ENCODE peak calls at places on chromosomes 4 and X, in eight cellular contexts. One of them, this sample, is unnamed.

GRCh38 chr4:184441461-184442392 is 32.6 kb downstream of the IRF2 start:
- DNase-seq in progenitor cell of endocrine pancreas: no peak
- DNase-seq in stimulated activated CD8-positive, alpha-beta memory T cell treated with anti-CD3 and anti-CD28 coated beads, Interleukin-15, amount 100 ng/mL, for 24 hours: no peak
- DNase-seq in ovary: peak; percentile 45
- DNase-seq in NCI-H1417: no peak
- DNase-seq in uterus: no peak
- DNase-seq in NCI-H1105: no peak
- DNase-seq in naive B cell: no peak
- DNase-seq in this sample: no peak

GRCh38 chrX:45767021-45767491 is 566.4 kb upstream of the DIPK2B start:
- DNase-seq in progenitor cell of endocrine pancreas: no peak
- DNase-seq in ovary: no peak
- DNase-seq in uterus: no peak
- DNase-seq in naive B cell: no peak
- DNase-seq in NCI-H1417: no peak
- DNase-seq in stimulated activated CD8-positive, alpha-beta memory T cell treated with anti-CD3 and anti-CD28 coated beads, Interleukin-15, amount 100 ng/mL, for 24 hours: no peak
- DNase-seq in NCI-H1105: no peak
- DNase-seq in this sample: peak; percentile 21

GRCh38 chr4:1041147-1041935 is 29.9 kb downstream of the FGFRL1 start:
- DNase-seq in naive B cell: no peak
- DNase-seq in progenitor cell of endocrine pancreas: no peak
- DNase-seq in ovary: no peak
- DNase-seq in stimulated activated CD8-positive, alpha-beta memory T cell treated with anti-CD3 and anti-CD28 coated beads, Interleukin-15, amount 100 ng/mL, for 24 hours: no peak
- DNase-seq in uterus: no peak
- DNase-seq in NCI-H1105: no peak
- DNase-seq in NCI-H1417: no peak
- DNase-seq in this sample: no peak

GRCh38 chrX:102832661-102833060 is 104.4 kb upstream of the RAB40AL start:
- DNase-seq in progenitor cell of endocrine pancreas: no peak
- DNase-seq in naive B cell: no peak
- DNase-seq in NCI-H1417: no peak
- DNase-seq in uterus: no peak
- DNase-seq in NCI-H1105: no peak
- DNase-seq in ovary: no peak
- DNase-seq in stimulated activated CD8-positive, alpha-beta memory T cell treated with anti-CD3 and anti-CD28 coated beads, Interleukin-15, amount 100 ng/mL, for 24 hours: no peak
- DNase-seq in this sample: no peak

GRCh38 chrX:9072281-9072680 is 38.4 kb upstream of the FAM9B start:
- DNase-seq in NCI-H1417: no peak
- DNase-seq in ovary: no peak
- DNase-seq in naive B cell: no peak
- DNase-seq in NCI-H1105: no peak
- DNase-seq in stimulated activated CD8-positive, alpha-beta memory T cell treated with anti-CD3 and anti-CD28 coated beads, Interleukin-15, amount 100 ng/mL, for 24 hours: no peak
- DNase-seq in progenitor cell of endocrine pancreas: no peak
- DNase-seq in uterus: peak; percentile 55
- DNase-seq in this sample: no peak

GRCh38 chr4:151676301-151676700 is 84.5 kb downstream of the GATB start:
- DNase-seq in stimulated activated CD8-positive, alpha-beta memory T cell treated with anti-CD3 and anti-CD28 coated beads, Interleukin-15, amount 100 ng/mL, for 24 hours: no peak
- DNase-seq in NCI-H1105: no peak
- DNase-seq in NCI-H1417: peak; percentile 4
- DNase-seq in naive B cell: no peak
- DNase-seq in progenitor cell of endocrine pancreas: no peak
- DNase-seq in uterus: no peak
- DNase-seq in ovary: no peak
- DNase-seq in this sample: no peak

GRCh38 chr4:79578613-79579012 is 170.6 kb upstream of the GK2 start:
- DNase-seq in ovary: no peak
- DNase-seq in NCI-H1105: no peak
- DNase-seq in progenitor cell of endocrine pancreas: no peak
- DNase-seq in naive B cell: no peak
- DNase-seq in uterus: no peak
- DNase-seq in stimulated activated CD8-positive, alpha-beta memory T cell treated with anti-CD3 and anti-CD28 coated beads, Interleukin-15, amount 100 ng/mL, for 24 hours: no peak
- DNase-seq in NCI-H1417: no peak
- DNase-seq in this sample: no peak

GRCh38 chr4:172393220-172393619 is 580.0 kb downstream of the GALNTL6 start:
- DNase-seq in NCI-H1105: peak; percentile 4
- DNase-seq in NCI-H1417: no peak
- DNase-seq in progenitor cell of endocrine pancreas: no peak
- DNase-seq in naive B cell: no peak
- DNase-seq in uterus: no peak
- DNase-seq in stimulated activated CD8-positive, alpha-beta memory T cell treated with anti-CD3 and anti-CD28 coated beads, Interleukin-15, amount 100 ng/mL, for 24 hours: no peak
- DNase-seq in ovary: no peak
- DNase-seq in this sample: no peak

GRCh38 chr4:169975131-169975836 is 50.9 kb downstream of the MFAP3L start:
- DNase-seq in stimulated activated CD8-positive, alpha-beta memory T cell treated with anti-CD3 and anti-CD28 coated beads, Interleukin-15, amount 100 ng/mL, for 24 hours: no peak
- DNase-seq in NCI-H1417: no peak
- DNase-seq in uterus: no peak
- DNase-seq in NCI-H1105: no peak
- DNase-seq in progenitor cell of endocrine pancreas: no peak
- DNase-seq in naive B cell: no peak
- DNase-seq in ovary: no peak
- DNase-seq in this sample: no peak

GRCh38 chr4:55947912-55948725 is 626 bp upstream of the CEP135 start:
- DNase-seq in naive B cell: peak; percentile 70
- DNase-seq in progenitor cell of endocrine pancreas: no peak
- DNase-seq in NCI-H1105: no peak
- DNase-seq in stimulated activated CD8-positive, alpha-beta memory T cell treated with anti-CD3 and anti-CD28 coated beads, Interleukin-15, amount 100 ng/mL, for 24 hours: no peak
- DNase-seq in NCI-H1417: no peak
- DNase-seq in ovary: no peak
- DNase-seq in uterus: no peak
- DNase-seq in this sample: peak; percentile 55

GRCh38 chr4:52641853-52642563 is 17.1 kb downstream of the USP46 start:
- DNase-seq in NCI-H1417: no peak
- DNase-seq in progenitor cell of endocrine pancreas: no peak
- DNase-seq in NCI-H1105: no peak
- DNase-seq in ovary: no peak
- DNase-seq in uterus: no peak
- DNase-seq in naive B cell: no peak
- DNase-seq in stimulated activated CD8-positive, alpha-beta memory T cell treated with anti-CD3 and anti-CD28 coated beads, Interleukin-15, amount 100 ng/mL, for 24 hours: no peak
- DNase-seq in this sample: peak; percentile 52

GRCh38 chr4:26860922-26861433 is 337 bp downstream of the STIM2 start:
- DNase-seq in progenitor cell of endocrine pancreas: peak; percentile 51
- DNase-seq in uterus: peak; percentile 45
- DNase-seq in NCI-H1417: peak; percentile 76
- DNase-seq in ovary: peak; percentile 77
- DNase-seq in NCI-H1105: no peak
- DNase-seq in naive B cell: peak; percentile 60
- DNase-seq in stimulated activated CD8-positive, alpha-beta memory T cell treated with anti-CD3 and anti-CD28 coated beads, Interleukin-15, amount 100 ng/mL, for 24 hours: peak; percentile 30
- DNase-seq in this sample: peak; percentile 43

GRCh38 chr4:76601791-76602190 is 166.8 kb downstream of the SHROOM3 start:
- DNase-seq in stimulated activated CD8-positive, alpha-beta memory T cell treated with anti-CD3 and anti-CD28 coated beads, Interleukin-15, amount 100 ng/mL, for 24 hours: no peak
- DNase-seq in NCI-H1105: no peak
- DNase-seq in ovary: no peak
- DNase-seq in naive B cell: no peak
- DNase-seq in progenitor cell of endocrine pancreas: no peak
- DNase-seq in uterus: no peak
- DNase-seq in NCI-H1417: no peak
- DNase-seq in this sample: no peak

GRCh38 chr4:10226756-10227155 is 110.2 kb upstream of the WDR1 start:
- DNase-seq in naive B cell: no peak
- DNase-seq in uterus: no peak
- DNase-seq in progenitor cell of endocrine pancreas: no peak
- DNase-seq in stimulated activated CD8-positive, alpha-beta memory T cell treated with anti-CD3 and anti-CD28 coated beads, Interleukin-15, amount 100 ng/mL, for 24 hours: no peak
- DNase-seq in ovary: no peak
- DNase-seq in NCI-H1105: no peak
- DNase-seq in NCI-H1417: no peak
- DNase-seq in this sample: no peak

GRCh38 chr4:149512489-149512888 is 303.2 kb downstream of the IQCM start:
- DNase-seq in uterus: no peak
- DNase-seq in NCI-H1105: no peak
- DNase-seq in naive B cell: no peak
- DNase-seq in progenitor cell of endocrine pancreas: no peak
- DNase-seq in stimulated activated CD8-positive, alpha-beta memory T cell treated with anti-CD3 and anti-CD28 coated beads, Interleukin-15, amount 100 ng/mL, for 24 hours: no peak
- DNase-seq in NCI-H1417: no peak
- DNase-seq in ovary: no peak
- DNase-seq in this sample: no peak

GRCh38 chr4:54976682-54977081 is 148.7 kb downstream of the KDR start:
- DNase-seq in NCI-H1417: no peak
- DNase-seq in progenitor cell of endocrine pancreas: no peak
- DNase-seq in stimulated activated CD8-positive, alpha-beta memory T cell treated with anti-CD3 and anti-CD28 coated beads, Interleukin-15, amount 100 ng/mL, for 24 hours: no peak
- DNase-seq in ovary: no peak
- DNase-seq in uterus: no peak
- DNase-seq in NCI-H1105: no peak
- DNase-seq in naive B cell: no peak
- DNase-seq in this sample: no peak

GRCh38 chrX:8783100-8784098 is 17.8 kb downstream of the FAM9A start:
- DNase-seq in uterus: no peak
- DNase-seq in NCI-H1417: no peak
- DNase-seq in stimulated activated CD8-positive, alpha-beta memory T cell treated with anti-CD3 and anti-CD28 coated beads, Interleukin-15, amount 100 ng/mL, for 24 hours: no peak
- DNase-seq in progenitor cell of endocrine pancreas: no peak
- DNase-seq in ovary: no peak
- DNase-seq in NCI-H1105: no peak
- DNase-seq in naive B cell: peak; percentile 19
- DNase-seq in this sample: peak; percentile 28

GRCh38 chrX:109186939-109187338 is 294.9 kb downstream of the GUCY2F start:
- DNase-seq in ovary: no peak
- DNase-seq in stimulated activated CD8-positive, alpha-beta memory T cell treated with anti-CD3 and anti-CD28 coated beads, Interleukin-15, amount 100 ng/mL, for 24 hours: no peak
- DNase-seq in NCI-H1417: no peak
- DNase-seq in NCI-H1105: no peak
- DNase-seq in naive B cell: no peak
- DNase-seq in uterus: no peak
- DNase-seq in progenitor cell of endocrine pancreas: no peak
- DNase-seq in this sample: no peak

GRCh38 chr4:184287697-184288255 is 70.1 kb upstream of the ENPP6 start:
- DNase-seq in uterus: no peak
- DNase-seq in NCI-H1417: peak; percentile 42
- DNase-seq in progenitor cell of endocrine pancreas: no peak
- DNase-seq in stimulated activated CD8-positive, alpha-beta memory T cell treated with anti-CD3 and anti-CD28 coated beads, Interleukin-15, amount 100 ng/mL, for 24 hours: no peak
- DNase-seq in ovary: no peak
- DNase-seq in NCI-H1105: no peak
- DNase-seq in naive B cell: no peak
- DNase-seq in this sample: no peak

This sample was measured in GM13976.